ENCODE peak calls at places on chromosomes 11 and 22, in five cellular contexts. One of them, this sample, is unnamed.

GRCh38 chr22:24379536-24379935 is 47.9 kb upstream of the ADORA2A start:
- DNase-seq in A549: no peak
- DNase-seq in heart left ventricle: no peak
- DNase-seq in right lobe of liver: no peak
- DNase-seq in IMR-90: peak; percentile 56
- DNase-seq in this sample: no peak

GRCh38 chr11:33262016-33262638 is 4.9 kb downstream of the HIPK3 start:
- DNase-seq in A549: no peak
- DNase-seq in heart left ventricle: no peak
- DNase-seq in right lobe of liver: no peak
- DNase-seq in IMR-90: peak; percentile 24
- DNase-seq in this sample: no peak

GRCh38 chr11:110886241-110886640 is 174.0 kb upstream of the ARHGAP20 start:
- DNase-seq in A549: no peak
- DNase-seq in heart left ventricle: no peak
- DNase-seq in right lobe of liver: no peak
- DNase-seq in IMR-90: no peak
- DNase-seq in this sample: no peak

GRCh38 chr11:23961503-23962338 is 535.1 kb upstream of the LUZP2 start:
- DNase-seq in A549: no peak
- DNase-seq in heart left ventricle: no peak
- DNase-seq in right lobe of liver: no peak
- DNase-seq in IMR-90: no peak
- DNase-seq in this sample: no peak

GRCh38 chr22:22923930-22924329 is 36.3 kb downstream of the IGLL5 start:
- DNase-seq in A549: no peak
- DNase-seq in heart left ventricle: no peak
- DNase-seq in right lobe of liver: peak; percentile 11
- DNase-seq in IMR-90: no peak
- DNase-seq in this sample: no peak

GRCh38 chr22:17234144-17234623 is 14.9 kb upstream of the ADA2 start:
- DNase-seq in A549: peak; percentile 45
- DNase-seq in heart left ventricle: no peak
- DNase-seq in right lobe of liver: no peak
- DNase-seq in IMR-90: no peak
- DNase-seq in this sample: no peak

GRCh38 chr11:72037554-72038311 is 39.0 kb downstream of the IL18BP start:
- DNase-seq in A549: no peak
- DNase-seq in heart left ventricle: no peak
- DNase-seq in right lobe of liver: no peak
- DNase-seq in IMR-90: no peak
- DNase-seq in this sample: no peak

GRCh38 chr11:36456136-36456535 is 53.9 kb downstream of the TRAF6 start:
- DNase-seq in A549: no peak
- DNase-seq in heart left ventricle: no peak
- DNase-seq in right lobe of liver: no peak
- DNase-seq in IMR-90: no peak
- DNase-seq in this sample: no peak

GRCh38 chr22:37244114-37244921 is at the start of gene RAC2:
- DNase-seq in A549: no peak
- DNase-seq in heart left ventricle: peak; percentile 62
- DNase-seq in right lobe of liver: peak; percentile 86
- DNase-seq in IMR-90: peak; percentile 57
- DNase-seq in this sample: peak; percentile 45

GRCh38 chr11:69472766-69473519 is 8.5 kb upstream of the LINC01488 start:
- DNase-seq in A549: no peak
- DNase-seq in heart left ventricle: no peak
- DNase-seq in right lobe of liver: peak; percentile 36
- DNase-seq in IMR-90: no peak
- DNase-seq in this sample: no peak

GRCh38 chr11:62791501-62792192 is at the start of gene TMEM223:
- DNase-seq in A549: peak; percentile 71
- DNase-seq in heart left ventricle: peak; percentile 93
- DNase-seq in right lobe of liver: peak; percentile 92
- DNase-seq in IMR-90: peak; percentile 72
- DNase-seq in this sample: peak; percentile 79

GRCh38 chr11:128456566-128457268 is 130.6 kb downstream of the ETS1 start:
- DNase-seq in A549: no peak
- DNase-seq in heart left ventricle: no peak
- DNase-seq in right lobe of liver: no peak
- DNase-seq in IMR-90: no peak
- DNase-seq in this sample: no peak
- TF ChIP-seq POLR2A in A549: no peak
- TF ChIP-seq POLR2A in heart left ventricle: no peak
- TF ChIP-seq POLR2A in right lobe of liver: no peak
- TF ChIP-seq POLR2A in IMR-90: no peak
- TF ChIP-seq POLR2A in this sample: no peak

GRCh38 chr11:121452609-121453150 is at the start of gene SORL1-AS1:
- DNase-seq in A549: peak; percentile 3
- DNase-seq in heart left ventricle: no peak
- DNase-seq in right lobe of liver: no peak
- DNase-seq in IMR-90: peak; percentile 5
- DNase-seq in this sample: no peak
- TF ChIP-seq POLR2A in A549: no peak
- TF ChIP-seq POLR2A in heart left ventricle: no peak
- TF ChIP-seq POLR2A in right lobe of liver: peak; percentile 56
- TF ChIP-seq POLR2A in IMR-90: no peak
- TF ChIP-seq POLR2A in this sample: no peak

GRCh38 chr11:86414032-86414431 is 39.3 kb downstream of the CCDC81 start:
- DNase-seq in A549: no peak
- DNase-seq in heart left ventricle: no peak
- DNase-seq in right lobe of liver: no peak
- DNase-seq in IMR-90: no peak
- DNase-seq in this sample: no peak

GRCh38 chr11:86421976-86422770 is 47.5 kb downstream of the CCDC81 start:
- DNase-seq in A549: no peak
- DNase-seq in heart left ventricle: no peak
- DNase-seq in right lobe of liver: no peak
- DNase-seq in IMR-90: no peak
- DNase-seq in this sample: no peak

GRCh38 chr11:86416494-86416893 is 41.8 kb downstream of the CCDC81 start:
- DNase-seq in A549: no peak
- DNase-seq in heart left ventricle: no peak
- DNase-seq in right lobe of liver: no peak
- DNase-seq in IMR-90: peak; percentile 60
- DNase-seq in this sample: no peak

GRCh38 chr11:86418513-86418912 is 43.8 kb downstream of the CCDC81 start:
- DNase-seq in A549: no peak
- DNase-seq in heart left ventricle: no peak
- DNase-seq in right lobe of liver: no peak
- DNase-seq in IMR-90: no peak
- DNase-seq in this sample: no peak

GRCh38 chr11:86418929-86419328 is 44.2 kb downstream of the CCDC81 start:
- DNase-seq in A549: peak; percentile 17
- DNase-seq in heart left ventricle: no peak
- DNase-seq in right lobe of liver: no peak
- DNase-seq in IMR-90: peak; percentile 28
- DNase-seq in this sample: no peak
- TF ChIP-seq POLR2A in A549: no peak
- TF ChIP-seq POLR2A in heart left ventricle: no peak
- TF ChIP-seq POLR2A in right lobe of liver: no peak
- TF ChIP-seq POLR2A in IMR-90: no peak
- TF ChIP-seq POLR2A in this sample: no peak

DNA sequence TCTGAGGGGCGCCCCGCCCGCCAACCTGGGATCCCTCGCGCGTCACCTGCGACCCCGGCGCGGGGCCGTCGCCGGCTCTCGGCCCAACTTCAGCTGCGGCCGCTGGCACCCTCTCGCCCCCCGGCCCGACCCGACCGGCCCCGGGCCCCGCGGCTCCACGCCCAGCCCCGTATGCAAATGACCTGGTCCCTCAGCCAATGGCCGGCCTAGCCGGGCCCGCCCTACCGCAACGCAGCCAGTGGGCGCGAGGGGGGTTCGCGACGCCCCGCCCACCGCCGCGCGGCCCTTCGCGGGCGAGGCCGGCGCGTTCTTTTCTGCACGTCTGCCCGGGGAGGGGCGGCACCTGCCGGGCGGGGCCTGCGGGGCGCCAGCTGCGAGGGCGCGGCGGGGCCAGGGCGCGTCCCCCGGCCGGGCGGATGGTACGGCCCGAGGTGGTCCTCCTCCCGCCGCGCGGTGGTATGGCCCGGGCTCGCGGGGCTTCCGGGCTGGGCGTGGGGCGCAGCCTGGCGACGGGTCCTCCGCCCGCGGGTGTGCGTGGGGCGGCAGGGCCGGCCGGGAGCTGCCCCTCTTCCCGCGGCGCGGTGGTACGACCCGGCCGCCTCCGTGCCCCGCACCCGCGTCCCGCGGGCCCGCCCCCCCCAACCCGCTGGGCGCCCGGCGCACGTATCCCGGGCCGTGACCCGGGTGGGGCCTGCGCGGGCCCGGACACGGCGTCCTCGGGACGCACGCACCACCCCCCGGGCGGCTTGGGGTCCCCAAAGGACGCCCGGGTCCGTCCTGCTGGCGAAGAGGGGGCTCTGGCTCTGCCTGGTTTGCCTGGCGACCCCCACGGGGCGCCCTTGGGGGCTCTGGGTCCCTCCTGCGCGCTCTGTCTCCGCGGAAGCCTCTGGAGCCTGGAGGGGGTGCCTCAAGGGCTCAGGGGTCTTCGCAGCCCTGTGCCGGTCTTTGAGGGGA is 7.7 kb upstream of the PHRF1 start:
- DNase-seq in A549: peak; percentile 90
- DNase-seq in heart left ventricle: peak; percentile 93
- DNase-seq in right lobe of liver: peak; percentile 95
- DNase-seq in IMR-90: peak; percentile 89
- DNase-seq in this sample: peak; percentile 80
- TF ChIP-seq POLR2A in A549: peak; percentile 62
- TF ChIP-seq POLR2A in heart left ventricle: peak; percentile 58
- TF ChIP-seq POLR2A in right lobe of liver: peak; percentile 75
- TF ChIP-seq POLR2A in IMR-90: peak; percentile 82
- TF ChIP-seq POLR2A in this sample: peak; percentile 56

This sample was measured in tibial nerve.